ENCODE peak calls at places on chromosomes 11 and 22, in six cellular contexts. T is mesendoderm; M is immature natural killer cell; V is stimulated activated CD8-positive, alpha-beta memory T cell treated with anti-CD3 and anti-CD28 coated beads, Interleukin-2, amount 100 ng/mL, for 1 hour; H is cerebellum; D is right lobe of liver. F is an unnamed sample.

GRCh38 chr11:131356201-131356600 is 14.2 kb upstream of the NTM start:
- DNase-seq in T (no peak), M (no peak), V (no peak), H (no peak), D (no peak), F (no peak)

GRCh38 chr11:34274712-34275398 is 83.0 kb downstream of the ABTB2 start:
- DNase-seq in T (peak; percentile 56), M (no peak), V (no peak), H (peak; percentile 42), D (peak; percentile 75), F (peak; percentile 36)

GRCh38 chr11:2741377-2742131 is 41.8 kb upstream of the KCNQ1OT1 start:
- DNase-seq in T (peak; percentile 60), M (no peak), V (no peak), H (no peak), D (peak; percentile 39), F (no peak)

GRCh38 chr22:25202290-25202921 is 2.7 kb downstream of the CRYBB3 start:
- DNase-seq in T (peak; percentile 78), M (peak; percentile 33), V (peak; percentile 9), H (peak; percentile 45), D (no peak), F (peak; percentile 53)

GRCh38 chr11:75223954-75224643 is 16.5 kb upstream of the TPBGL start:
- DNase-seq in T (peak; percentile 72), M (no peak), V (no peak), H (no peak), D (no peak), F (no peak)

GRCh38 chr11:43376594-43376993 is 17.9 kb downstream of the TTC17 start:
- DNase-seq in T (no peak), M (no peak), V (no peak), H (no peak), D (no peak), F (no peak)

GRCh38 chr11:108115495-108116140 is 5.7 kb upstream of the ACAT1 start:
- DNase-seq in T (peak; percentile 22), M (no peak), V (no peak), H (peak; percentile 46), D (peak; percentile 84), F (peak; percentile 63)

GRCh38 chr11:288328-289144 is at the start of gene PGGHG:
- DNase-seq in T (no peak), M (peak; percentile 80), V (no peak), H (peak; percentile 22), D (peak; percentile 88), F (no peak)

GRCh38 chr11:125180413-125181305 is 16.1 kb downstream of the PKNOX2 start:
- DNase-seq in T (no peak), M (no peak), V (no peak), H (no peak), D (no peak), F (no peak)

GRCh38 chr22:37503850-37504249 is 15.4 kb downstream of the CARD10 start:
- DNase-seq in T (no peak), M (no peak), V (no peak), H (no peak), D (no peak), F (no peak)

GRCh38 chr22:47288640-47289039 is 526.2 kb downstream of the TBC1D22A start:
- DNase-seq in T (no peak), M (no peak), V (no peak), H (no peak), D (no peak), F (no peak)

GRCh38 chr11:68498313-68498712 is 37.8 kb downstream of the PPP6R3 start:
- DNase-seq in T (no peak), M (no peak), V (no peak), H (no peak), D (no peak), F (peak; percentile 40)

GRCh38 chr11:86861810-86862209 is 61.5 kb downstream of the PRSS23 start:
- DNase-seq in T (no peak), M (no peak), V (no peak), H (no peak), D (no peak), F (no peak)

GRCh38 chr11:29208117-29208516 is 808.7 kb downstream of the KCNA4 start:
- DNase-seq in T (no peak), M (no peak), V (no peak), H (no peak), D (no peak), F (no peak)

GRCh38 chr11:14499178-14499559 is 442 bp downstream of the COPB1 start:
- DNase-seq in T (no peak), M (no peak), V (no peak), H (no peak), D (peak; percentile 65), F (peak; percentile 23)

F was measured in G401.